ENCODE peak calls at places on chromosomes 13 and 19, in seven cellular contexts. J is endothelial cell of umbilical vein; K is CD4-positive, alpha-beta T cell; G is GM23248; R is CD8-positive, alpha-beta T cell; H is Peyer's patch; M is body of pancreas. W is an unnamed sample. For H3K9me3, the result is how much of the 10 kb centered on the place peaks cover.

GRCh38 chr13:55440465-55441085 is 1700.1 kb upstream of the PRR20A start:
- DNase-seq in J (no peak), K (no peak), G (no peak), R (no peak), H (no peak), M (no peak), W (no peak)

GRCh38 chr13:28607187-28607955 is 51.6 kb upstream of the POMP start:
- DNase-seq in J (no peak), K (no peak), G (no peak), R (no peak), H (no peak), M (no peak), W (no peak)

GRCh38 chr13:24618219-24618955 is 61.8 kb upstream of the ATP12A start:
- DNase-seq in J (no peak), K (peak), G (no peak), R (peak), H (peak), M (no peak), W (peak)

GRCh38 chr13:112994084-112994780 is 25.2 kb downstream of the MCF2L start:
- DNase-seq in J (no peak), K (no peak), G (no peak), R (no peak), H (peak), M (no peak), W (no peak)

GRCh38 chr19:56155124-56155687 is 14.1 kb downstream of the ZNF444 start:
- DNase-seq in J (no peak), K (no peak), G (peak), R (no peak), H (no peak), M (peak), W (no peak)

GRCh38 chr13:61275740-61276139 is 139.9 kb downstream of the PCDH20 start:
- DNase-seq in J (no peak), K (no peak), G (no peak), R (no peak), H (no peak), M (no peak), W (no peak)

GRCh38 chr13:65656740-65657329 is 1573.3 kb downstream of the PCDH9 start:
- DNase-seq in J (peak), K (no peak), G (peak), R (no peak), H (no peak), M (no peak), W (no peak)

GRCh38 chr13:58827904-58828303 is 1196.4 kb downstream of the PCDH17 start:
- DNase-seq in J (no peak), K (no peak), G (no peak), R (no peak), H (no peak), M (no peak), W (no peak)

GRCh38 chr13:70203661-70204229 is 95.5 kb upstream of the KLHL1 start:
- DNase-seq in J (peak), K (no peak), G (no peak), R (no peak), H (no peak), M (no peak), W (no peak)

GRCh38 chr19:29303035-29303706 is 90.2 kb upstream of the UQCRFS1 start:
- DNase-seq in J (no peak), K (no peak), G (no peak), R (no peak), H (no peak), M (no peak), W (no peak)

GRCh38 chr19:55603581-55604292 is 1.7 kb upstream of the ZNF865 start:
- DNase-seq in J (no peak), K (no peak), G (no peak), R (no peak), H (no peak), M (no peak), W (no peak)

GRCh38 chr19:44308011-44308410 is 3.2 kb upstream of the ZNF235 start:
- DNase-seq in J (no peak), K (no peak), G (peak), R (no peak), H (no peak), M (no peak), W (no peak)

GRCh38 chr13:78030351-78030750 is 111.7 kb upstream of the EDNRB start:
- DNase-seq in J (no peak), K (no peak), G (no peak), R (no peak), H (no peak), M (no peak), W (no peak)

GRCh38 chr13:114285166-114285808 is 3.9 kb downstream of the UPF3A start:
- DNase-seq in J (no peak), K (no peak), G (peak), R (no peak), H (no peak), M (no peak), W (no peak)

GRCh38 chr13:28257305-28257704 is 119.0 kb downstream of the PAN3 start:
- DNase-seq in J (no peak), K (no peak), G (no peak), R (no peak), H (no peak), M (no peak), W (no peak)

GRCh38 chr19:38719761-38720558 is 24.3 kb downstream of the CAPN12 start:
- DNase-seq in J (no peak), K (no peak), G (no peak), R (no peak), H (no peak), M (no peak), W (no peak)

GRCh38 chr19:18160792-18161690 is 8.1 kb downstream of the PIK3R2 start:
- DNase-seq in J (peak), K (peak), G (peak), R (peak), H (peak), M (peak), W (peak)

GRCh38 chr13:87736849-87737400 is 65.8 kb downstream of the SLITRK5 start:
- DNase-seq in J (no peak), K (no peak), G (no peak), R (no peak), H (no peak), M (no peak), W (no peak)

GRCh38 chr19:1622541-1622940 is 17.3 kb upstream of the UQCR11 start:
- DNase-seq in J (no peak), K (no peak), G (no peak), R (no peak), H (no peak), M (no peak), W (no peak)

GRCh38 chr19:35879770-35880317 is 11.5 kb downstream of the APLP1 start:
- DNase-seq in J (peak), K (peak), G (peak), R (peak), H (peak), M (peak), W (peak)

GRCh38 chr13:97212540-97213146 is 9.5 kb upstream of the MBNL2 start:
- DNase-seq in J (peak), K (no peak), G (peak), R (no peak), H (peak), M (peak), W (no peak)

GRCh38 chr19:1110809-1111640 is 7.2 kb downstream of the GPX4 start:
- DNase-seq in J (no peak), K (no peak), G (peak), R (no peak), H (no peak), M (no peak), W (no peak)

GRCh38 chr19:46378268-46378667 is 31.4 kb downstream of the PPP5C start:
- DNase-seq in J (peak), K (no peak), G (peak), R (no peak), H (no peak), M (no peak), W (no peak)

GRCh38 chr19:45154064-45154827 is 6.5 kb downstream of the NKPD1 start:
- DNase-seq in J (peak), K (no peak), G (peak), R (no peak), H (no peak), M (no peak), W (peak)

GRCh38 chr13:96248103-96248502 is 158.2 kb downstream of the HS6ST3 start:
- DNase-seq in J (no peak), K (no peak), G (no peak), R (no peak), H (no peak), M (no peak), W (no peak)

GRCh38 chr13:41700790-41701310 is 243.5 kb downstream of the RGCC start:
- DNase-seq in J (peak), K (no peak), G (peak), R (no peak), H (no peak), M (peak), W (no peak)

GRCh38 chr13:48151766-48152165 is 56.9 kb upstream of the MED4 start:
- DNase-seq in J (no peak), K (no peak), G (no peak), R (no peak), H (no peak), M (no peak), W (no peak)

GRCh38 chr13:35953537-35954206 is 177.5 kb downstream of the DCLK1 start:
- DNase-seq in J (peak), K (no peak), G (peak), R (no peak), H (peak), M (peak), W (peak)

GRCh38 chr13:91017031-91017668 is 330.3 kb upstream of the MIR17HG start:
- DNase-seq in J (peak), K (no peak), G (peak), R (no peak), H (peak), M (peak), W (no peak)

GRCh38 chr13:41334810-41335209 is 23.7 kb downstream of the NAA16 start:
- DNase-seq in J (no peak), K (no peak), G (no peak), R (no peak), H (no peak), M (no peak), W (no peak)

GRCh38 chr13:74338341-74338740 is 204.1 kb upstream of the KLF12 start:
- DNase-seq in J (no peak), K (no peak), G (no peak), R (no peak), H (no peak), M (no peak), W (no peak)

GRCh38 chr19:41641879-41642485 is 15.1 kb upstream of the CEACAM4 start:
- DNase-seq in J (peak), K (peak), G (peak), R (peak), H (peak), M (peak), W (no peak)

GRCh38 chr19:47404334-47405196 is 14.8 kb downstream of the MEIS3 start:
- DNase-seq in J (no peak), K (no peak), G (no peak), R (no peak), H (no peak), M (no peak), W (no peak)

GRCh38 chr13:100473087-100473486 is 115.5 kb downstream of the GGACT start:
- DNase-seq in J (no peak), K (no peak), G (no peak), R (no peak), H (no peak), M (no peak), W (no peak)

GRCh38 chr13:109246001-109246400 is 540.4 kb downstream of the IRS2 start:
- DNase-seq in J (no peak), K (no peak), G (no peak), R (no peak), H (no peak), M (no peak), W (no peak)

GRCh38 chr13:109243311-109243951 is 543.0 kb downstream of the IRS2 start:
- DNase-seq in J (peak), K (no peak), G (peak), R (no peak), H (no peak), M (no peak), W (no peak)

GRCh38 chr13:109235901-109236300 is 550.5 kb downstream of the IRS2 start:
- DNase-seq in J (no peak), K (no peak), G (no peak), R (no peak), H (no peak), M (no peak), W (no peak)

DNA sequence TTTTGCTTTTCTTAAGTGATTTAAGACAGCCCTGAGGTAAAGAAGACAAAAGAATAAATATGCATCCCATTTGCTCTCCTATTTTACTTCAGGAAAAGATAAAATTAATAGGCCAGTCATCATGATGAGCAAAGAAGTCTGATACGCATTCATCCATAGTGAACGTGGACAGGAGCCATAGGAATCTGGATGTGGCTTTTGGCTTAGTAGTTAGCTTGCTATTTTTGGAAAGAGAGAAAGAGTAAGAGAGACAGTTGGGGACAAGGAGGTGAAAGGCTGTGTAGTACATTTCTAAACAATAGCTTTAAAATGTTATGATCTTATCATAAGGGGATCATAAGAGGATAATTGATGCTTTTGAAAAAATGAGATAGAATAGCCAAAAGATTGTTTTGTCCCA is 545.2 kb downstream of the IRS2 start:
- DNase-seq in J (no peak), K (no peak), G (peak), R (no peak), H (no peak), M (no peak), W (no peak)
- H3K9me3 ChIP-seq in J (under half), K (under half), G (under half), R (under half), H (under half), M (under half), W (under half)

GRCh38 chr19:50044922-50045321 is 19.1 kb downstream of the ZNF473 start:
- DNase-seq in J (no peak), K (no peak), G (no peak), R (no peak), H (no peak), M (no peak), W (no peak)
- H3K9me3 ChIP-seq in J (under half), K (under half), G (under half), R (under half), H (under half), M (under half), W (under half)

DNA sequence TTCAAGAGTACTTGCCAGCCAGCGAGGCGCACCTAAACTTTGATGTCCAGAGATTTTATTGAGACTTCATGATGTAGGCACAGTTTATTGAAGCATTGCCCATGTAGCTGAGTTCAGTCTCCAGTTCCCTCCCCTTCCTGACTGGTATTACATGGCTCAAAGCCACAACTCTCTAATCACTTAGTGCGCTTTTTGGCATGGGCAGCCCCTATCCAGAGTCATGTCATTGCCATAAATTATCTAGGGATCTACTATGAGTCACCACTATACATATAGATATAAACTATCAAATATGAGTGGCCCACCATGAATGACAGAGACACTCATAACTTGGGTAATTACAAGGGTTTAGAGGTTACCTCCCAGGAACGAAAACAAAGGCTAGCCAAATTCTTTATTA is 7.7 kb downstream of the ZNF614 start:
- DNase-seq in J (no peak), K (no peak), G (no peak), R (no peak), H (no peak), M (no peak), W (no peak)
- H3K9me3 ChIP-seq in J (under half), K (half or more), G (under half), R (half or more), H (under half), M (half or more), W (under half)

GRCh38 chr19:22602631-22603272 is 31.4 kb upstream of the ZNF492 start:
- DNase-seq in J (no peak), K (no peak), G (no peak), R (no peak), H (no peak), M (no peak), W (no peak)
- H3K9me3 ChIP-seq in J (under half), K (under half), G (under half), R (under half), H (under half), M (under half), W (under half)

GRCh38 chr13:20337894-20338551 is 105.9 kb upstream of the GJB6 start:
- DNase-seq in J (no peak), K (no peak), G (no peak), R (no peak), H (no peak), M (no peak), W (no peak)

GRCh38 chr13:20336761-20337160 is 104.6 kb upstream of the GJB6 start:
- DNase-seq in J (no peak), K (no peak), G (no peak), R (no peak), H (no peak), M (no peak), W (no peak)

GRCh38 chr13:20342326-20342725 is 110.2 kb upstream of the GJB6 start:
- DNase-seq in J (no peak), K (no peak), G (no peak), R (no peak), H (no peak), M (no peak), W (no peak)

GRCh38 chr13:20340136-20340758 is 108.1 kb upstream of the GJB6 start:
- DNase-seq in J (no peak), K (no peak), G (no peak), R (no peak), H (no peak), M (no peak), W (no peak)

DNA sequence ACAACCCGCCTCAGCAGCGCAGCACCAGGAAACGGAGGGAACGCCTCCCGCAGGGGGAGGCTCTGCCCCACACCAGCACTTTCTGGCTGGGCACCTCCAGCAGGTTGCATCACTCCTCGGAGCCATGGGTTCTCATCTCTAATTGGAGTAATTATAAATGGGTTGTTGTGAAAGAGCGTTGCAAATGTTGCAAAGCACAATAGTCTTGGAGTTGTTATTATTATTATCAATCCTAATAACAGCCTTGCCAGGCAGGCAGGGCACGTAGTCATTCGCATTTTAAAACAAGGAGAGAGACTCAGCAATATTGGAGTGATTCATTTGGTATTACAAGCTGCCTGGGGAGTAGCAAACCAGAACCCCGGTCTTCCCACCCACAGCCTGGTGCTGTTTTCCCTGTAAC is 108.6 kb upstream of the GJB6 start:
- DNase-seq in J (no peak), K (no peak), G (peak), R (no peak), H (no peak), M (no peak), W (peak)
- H3K9me3 ChIP-seq in J (under half), K (under half), G (under half), R (under half), H (under half), M (under half), W (under half)

DNA sequence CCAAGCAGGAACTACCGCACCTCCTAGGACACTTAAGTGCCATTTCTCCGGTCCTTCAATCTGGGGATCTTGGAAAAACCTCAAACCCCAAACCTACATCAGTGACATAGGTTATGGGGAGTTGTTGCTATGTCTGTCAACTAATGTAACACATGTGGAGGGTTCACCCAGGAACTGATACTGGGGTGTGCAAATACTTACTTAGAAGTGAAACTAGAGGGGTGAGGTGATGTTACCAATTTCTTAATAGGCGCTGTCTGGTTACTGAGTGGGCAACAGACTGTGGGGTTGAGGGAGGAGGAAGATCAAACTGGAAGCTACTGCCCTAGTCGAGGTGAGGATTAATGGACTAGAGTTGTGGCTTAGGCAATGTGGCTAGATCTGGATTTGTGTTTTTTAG is 1.9 kb downstream of the ZNF586 start:
- DNase-seq in J (no peak), K (no peak), G (no peak), R (no peak), H (no peak), M (no peak), W (no peak)
- H3K9me3 ChIP-seq in J (under half), K (under half), G (under half), R (under half), H (under half), M (under half), W (under half)

GRCh38 chr19:23887642-23888041 is 27.0 kb upstream of the ZNF726 start:
- DNase-seq in J (no peak), K (no peak), G (no peak), R (no peak), H (no peak), M (no peak), W (no peak)
- H3K9me3 ChIP-seq in J (under half), K (under half), G (under half), R (under half), H (under half), M (under half), W (under half)

DNA sequence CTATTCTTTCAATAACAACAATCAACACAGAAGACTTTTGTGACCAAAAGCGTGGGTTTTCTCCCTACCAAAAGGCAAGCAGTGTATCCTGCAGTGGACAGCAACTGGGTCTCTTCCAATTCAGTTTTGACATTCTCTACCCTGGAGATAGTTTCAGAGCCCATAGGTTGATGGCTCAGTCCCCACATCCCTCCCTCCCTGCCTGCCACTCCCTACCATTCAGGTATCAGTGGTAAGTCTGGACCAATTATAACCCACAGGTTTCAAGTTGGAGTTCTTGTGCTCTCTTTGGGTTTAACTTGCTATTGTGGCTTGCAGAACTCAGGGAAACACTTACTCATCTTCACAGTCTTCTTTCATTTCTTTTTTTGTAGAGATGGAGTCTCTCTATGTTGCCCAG is 60.2 kb downstream of the ZNF823 start:
- DNase-seq in J (no peak), K (no peak), G (no peak), R (no peak), H (no peak), M (no peak), W (no peak)
- H3K9me3 ChIP-seq in J (under half), K (under half), G (under half), R (under half), H (under half), M (under half), W (under half)

DNA sequence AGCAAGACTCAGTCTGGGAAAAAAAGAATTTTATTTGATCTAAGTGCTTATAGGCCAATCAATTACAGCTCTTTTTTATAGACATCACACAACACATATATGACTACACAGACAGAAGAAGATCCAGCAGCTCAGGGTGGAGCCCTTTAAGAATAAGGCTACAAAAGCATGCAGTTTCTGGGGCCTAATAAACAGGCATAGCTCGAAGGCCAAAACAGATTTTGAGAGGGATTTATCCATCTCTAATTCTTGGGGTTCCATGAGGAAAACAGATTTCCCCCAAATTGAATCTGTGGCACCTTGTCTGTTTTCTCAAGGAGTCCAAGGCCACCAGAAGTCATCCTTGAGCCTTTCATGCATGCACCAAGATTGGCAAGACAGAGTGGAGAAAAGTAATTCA is 3.9 kb upstream of the ZNF550 start:
- DNase-seq in J (no peak), K (no peak), G (no peak), R (no peak), H (no peak), M (no peak), W (no peak)
- H3K9me3 ChIP-seq in J (under half), K (half or more), G (under half), R (under half), H (under half), M (under half), W (under half)

GRCh38 chr19:53068199-53068598 is 23.7 kb downstream of the ERVV-2 start:
- DNase-seq in J (no peak), K (no peak), G (no peak), R (no peak), H (no peak), M (no peak), W (no peak)
- H3K9me3 ChIP-seq in J (under half), K (half or more), G (under half), R (under half), H (half or more), M (under half), W (under half)

W was measured in aorta.